ENCODE peak calls at places on chromosomes 16 and 17, in ten cellular contexts. U is fibroblast of mammary gland, W is retinal pigment epithelial cell, F is fibroblast of the aortic adventitia, D is OCI-LY7, N is DND-41, P is AG10803, G is left ventricle myocardium inferior, J is esophagus squamous epithelium, I is AG09309. S is an unnamed sample.

GRCh38 chr16:79997257-79997656 is 396.7 kb upstream of the MAF start:
- DNase-seq in D (peak), F (no peak), U (peak), I (no peak), W (no peak), P (peak), G (no peak), N (peak), J (no peak), S (peak)

GRCh38 chr16:2690852-2691251 is 8.5 kb downstream of the KCTD5 start:
- DNase-seq in D (no peak), W (no peak), J (no peak), N (no peak), I (no peak), F (no peak), G (no peak), P (no peak), U (no peak), S (no peak)

GRCh38 chr16:2236362-2237075 is at the start of gene DNASE1L2:
- DNase-seq in G (no peak), F (no peak), U (no peak), P (no peak), J (no peak), N (no peak), D (no peak), W (no peak), I (no peak), S (peak)

GRCh38 chr17:6587310-6587709 is 31.0 kb upstream of the PITPNM3 start:
- DNase-seq in J (no peak), N (no peak), D (no peak), G (no peak), U (no peak), I (no peak), W (no peak), P (no peak), F (no peak), S (no peak)

GRCh38 chr17:53949473-53950090 is 126.9 kb downstream of the KIF2B start:
- DNase-seq in U (no peak), P (no peak), W (no peak), N (no peak), G (no peak), F (no peak), D (no peak), I (no peak), J (no peak), S (no peak)

GRCh38 chr17:77892469-77893143 is 65.9 kb upstream of the TNRC6C start:
- DNase-seq in G (no peak), P (no peak), N (peak), D (no peak), I (no peak), J (no peak), U (no peak), W (no peak), F (no peak), S (no peak)

GRCh38 chr16:72481419-72481818 is 309.5 kb upstream of the PMFBP1 start:
- DNase-seq in F (peak), J (no peak), I (no peak), P (peak), W (no peak), D (no peak), N (no peak), U (peak), G (no peak), S (peak)

GRCh38 chr16:71542377-71542776 is 16.2 kb downstream of the CHST4 start:
- DNase-seq in I (no peak), W (no peak), N (peak), J (no peak), G (peak), F (peak), U (peak), P (peak), D (peak), S (peak)

GRCh38 chr17:82241183-82241925 is 12.5 kb downstream of the SLC16A3 start:
- DNase-seq in U (peak), F (peak), J (no peak), D (no peak), N (no peak), W (peak), G (peak), I (no peak), P (peak), S (peak)

GRCh38 chr17:63349478-63350000 is 96.6 kb downstream of the CYB561 start:
- DNase-seq in W (no peak), G (no peak), J (no peak), D (no peak), F (peak), I (no peak), U (peak), N (no peak), P (peak), S (peak)

GRCh38 chr17:42378597-42379594 is 9.3 kb downstream of the STAT3 start:
- DNase-seq in N (peak), P (peak), I (no peak), W (no peak), F (peak), D (peak), U (peak), G (no peak), J (no peak), S (peak)

DNA sequence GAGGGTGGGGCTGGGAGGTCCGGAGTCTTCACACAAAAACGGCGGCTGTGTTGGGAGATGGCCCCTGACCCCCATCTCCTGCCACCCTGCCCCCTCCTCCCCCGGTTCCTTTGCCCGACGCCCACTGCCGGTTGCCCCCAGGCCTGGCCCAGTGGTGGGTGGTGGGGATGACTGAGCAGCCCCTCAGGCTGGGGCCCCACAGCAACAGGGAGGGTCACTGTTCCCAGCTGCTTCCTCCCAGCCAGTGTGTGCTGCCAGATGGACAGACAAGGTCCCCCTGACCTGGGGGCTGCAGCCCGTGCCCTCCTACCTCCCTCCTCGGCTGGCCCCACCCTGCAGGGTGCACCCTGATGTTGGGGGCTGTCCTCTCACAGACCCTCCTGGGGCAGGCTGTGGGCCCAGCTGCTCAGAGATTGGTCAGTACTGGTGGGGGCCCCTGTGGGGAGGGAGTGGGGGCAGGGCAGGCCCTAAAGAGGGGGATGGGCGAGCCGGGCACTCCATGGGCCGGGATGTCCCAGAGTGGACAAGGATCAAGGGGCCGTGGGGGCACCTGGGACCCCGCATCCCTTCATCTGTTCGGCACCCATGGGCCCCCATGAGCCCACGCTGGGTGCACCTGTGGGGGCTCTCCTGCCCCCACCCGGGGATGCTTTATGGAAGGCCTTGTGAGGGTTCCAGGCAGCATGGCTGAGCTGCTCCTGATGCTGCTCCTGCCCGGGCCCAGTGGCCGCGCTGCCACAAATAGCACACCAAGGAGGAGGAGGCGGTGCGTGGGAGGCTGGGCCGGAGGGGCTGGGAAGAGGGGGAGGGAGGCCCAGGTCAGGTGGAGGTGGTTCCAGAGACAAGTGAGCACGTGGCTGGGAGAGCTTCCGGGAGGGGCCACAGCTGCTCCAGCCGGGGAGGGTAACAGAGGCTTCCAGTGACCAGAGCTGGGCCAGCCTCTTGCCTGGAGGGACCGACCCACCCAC is 5.1 kb downstream of the C1QTNF8 start:
- DNase-seq in N (no peak), P (no peak), G (peak), I (no peak), J (no peak), W (no peak), F (no peak), D (no peak), U (no peak), S (no peak)
- H3K4me3 ChIP-seq in N (no peak), P (no peak), G (peak), I (no peak), J (peak), W (no peak), F (no peak), D (no peak), U (no peak), S (no peak)

GRCh38 chr16:85126383-85126730 is 14.1 kb upstream of the CIBAR2 start:
- DNase-seq in I (no peak), J (no peak), G (no peak), F (no peak), W (no peak), U (no peak), N (no peak), P (no peak), D (no peak), S (no peak)

GRCh38 chr16:85125570-85126382 is 13.5 kb upstream of the CIBAR2 start:
- DNase-seq in W (no peak), N (no peak), J (no peak), D (no peak), U (no peak), I (no peak), F (no peak), P (no peak), G (peak), S (no peak)

GRCh38 chr16:85124636-85125346 is 12.5 kb upstream of the CIBAR2 start:
- DNase-seq in U (peak), P (no peak), N (no peak), D (no peak), I (no peak), G (no peak), F (no peak), W (no peak), J (no peak), S (no peak)

GRCh38 chr16:85128079-85128837 is 16.0 kb upstream of the CIBAR2 start:
- DNase-seq in N (no peak), W (no peak), P (no peak), U (no peak), I (no peak), G (no peak), J (no peak), F (no peak), D (no peak), S (no peak)

DNA sequence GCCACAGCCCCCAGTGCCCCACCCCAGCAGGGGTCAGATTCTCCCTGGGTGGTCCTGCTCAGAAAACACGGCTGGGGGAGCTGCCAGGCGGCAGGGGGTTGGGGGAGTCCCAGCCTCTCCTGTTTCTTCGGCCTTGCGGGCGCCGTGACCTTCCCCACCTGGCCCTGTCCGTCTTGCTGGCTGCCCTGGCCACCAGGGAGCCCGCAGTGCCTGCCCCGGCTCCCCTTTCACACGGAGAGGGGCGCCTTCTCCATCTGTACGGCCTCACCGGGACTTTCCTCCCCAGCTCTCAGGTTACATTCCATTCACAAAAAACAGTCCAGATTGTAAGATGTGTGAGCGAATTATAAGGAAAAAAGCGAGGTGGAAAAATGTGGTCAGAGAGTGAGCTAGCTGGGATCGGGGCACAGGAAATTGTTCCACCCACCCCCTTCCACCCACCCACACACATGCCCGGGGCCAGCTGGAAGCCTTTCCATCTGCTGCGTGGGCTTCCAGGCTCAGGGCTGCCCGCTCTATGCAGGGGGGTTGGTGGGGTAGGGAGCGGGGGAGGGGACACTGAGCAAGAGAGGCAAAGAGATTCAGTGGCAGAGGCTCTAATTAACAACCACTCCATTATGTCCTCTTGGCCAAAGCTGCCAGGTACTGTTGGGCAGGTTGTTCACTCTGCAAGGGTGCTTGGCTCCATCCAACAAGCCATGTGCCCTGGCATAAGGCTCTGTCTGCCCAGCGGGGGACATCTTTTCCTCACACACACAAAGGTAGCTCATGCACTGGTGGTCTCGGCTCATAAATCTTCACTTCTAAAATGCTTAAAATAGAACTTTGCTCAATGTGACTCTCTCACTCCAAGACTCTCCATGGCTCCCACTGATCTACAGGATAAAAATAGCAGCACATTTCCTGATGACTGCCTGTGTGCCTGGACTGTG is 14.7 kb upstream of the CIBAR2 start:
- DNase-seq in D (no peak), P (peak), I (peak), N (no peak), U (peak), G (no peak), F (peak), J (no peak), W (peak), S (peak)
- TF ChIP-seq CTCF in D (no peak), P (peak), I (no peak), N (no peak), U (no peak), G (no peak), F (no peak), J (no peak), W (no peak), S (no peak)

DNA sequence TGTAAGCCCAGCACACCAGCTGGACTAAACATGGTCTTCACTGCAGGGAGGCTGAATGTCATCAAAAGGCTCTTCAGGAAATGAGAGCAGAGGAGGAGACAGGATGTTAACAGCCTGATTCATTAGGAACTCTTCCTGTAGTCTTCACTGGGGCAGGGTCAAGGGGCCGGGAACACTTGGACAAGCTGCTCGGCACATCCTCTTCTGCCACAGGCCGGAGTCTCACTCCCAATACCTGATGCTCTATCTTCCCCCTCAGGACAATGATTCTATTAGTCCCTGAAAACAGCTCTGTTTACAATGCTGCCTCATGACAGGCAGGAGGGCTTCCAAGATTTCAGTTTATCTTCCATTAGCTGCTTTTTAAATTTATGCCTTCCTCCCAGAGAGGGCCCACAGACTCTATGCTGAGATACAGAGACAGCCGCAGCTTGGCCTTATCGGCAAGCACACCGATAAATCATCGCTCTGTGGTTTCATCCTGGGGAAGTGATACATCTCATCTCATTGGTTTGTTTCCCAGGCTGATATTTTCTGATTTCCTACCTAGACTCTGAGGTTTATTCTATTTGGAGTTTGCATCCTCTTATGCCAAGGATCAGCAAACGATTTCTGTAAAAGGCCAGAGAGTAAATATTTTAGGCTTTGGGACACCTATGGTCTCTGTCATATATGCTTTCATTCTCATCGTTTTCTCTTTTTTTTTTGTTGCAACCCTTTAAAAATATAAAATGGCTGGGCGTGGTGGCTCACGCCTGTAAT is 214.0 kb upstream of the ASIC2 start:
- DNase-seq in W (no peak), N (no peak), G (no peak), D (no peak), I (no peak), F (no peak), P (no peak), J (no peak), U (peak), S (peak)
- H3K4me3 ChIP-seq in W (no peak), N (no peak), G (no peak), D (no peak), I (no peak), F (no peak), P (no peak), J (no peak), U (no peak), S (no peak)

DNA sequence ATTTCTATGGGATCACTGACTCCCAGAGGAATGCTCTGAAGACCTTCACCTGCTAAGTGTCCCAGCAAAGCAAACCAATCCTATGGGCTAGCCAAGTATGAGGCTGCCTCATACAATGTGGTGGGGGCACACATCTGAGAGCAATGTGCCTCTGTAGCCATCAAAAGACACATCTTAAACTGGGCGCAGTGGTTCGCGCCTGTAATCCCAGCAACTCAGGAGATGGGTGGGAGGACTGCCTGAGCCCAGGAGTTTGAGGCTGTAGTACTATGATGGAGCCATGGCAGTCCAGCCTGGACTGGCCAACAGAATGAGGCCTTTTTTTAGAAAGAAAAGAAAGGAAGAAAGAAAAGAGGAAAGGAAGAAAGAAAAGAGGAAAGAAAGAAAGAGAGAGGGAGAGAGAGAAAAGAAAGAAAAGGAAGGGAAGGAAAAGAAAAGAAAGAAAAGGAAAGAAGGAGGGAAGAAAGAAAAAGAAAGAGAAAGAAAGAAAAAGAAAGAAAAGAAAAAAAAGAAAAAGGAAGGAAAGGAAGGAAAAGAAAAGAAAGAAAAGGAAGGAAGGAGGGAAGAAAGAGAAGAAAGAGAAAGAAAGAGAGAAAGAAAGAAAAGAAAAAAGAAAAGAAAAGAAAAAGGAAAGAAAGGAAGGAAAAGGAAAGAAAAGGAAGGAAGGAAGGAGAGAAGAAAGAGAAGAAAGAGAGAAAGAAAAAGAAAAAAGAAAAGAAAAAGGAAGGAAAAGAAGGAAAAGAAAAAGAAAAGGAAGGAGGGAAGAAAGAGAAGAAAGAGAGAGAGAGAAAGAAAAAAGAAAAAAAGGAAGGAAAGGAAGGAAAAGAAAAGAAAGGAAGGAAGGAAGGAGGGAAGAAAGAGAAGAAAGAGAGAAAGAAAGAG is 430.3 kb downstream of the SLC39A11 start:
- DNase-seq in I (no peak), G (no peak), N (no peak), J (no peak), W (no peak), F (no peak), P (no peak), D (no peak), U (no peak), S (no peak)
- TF ChIP-seq CTCF in I (no peak), G (no peak), N (no peak), J (no peak), W (no peak), F (no peak), P (no peak), D (no peak), U (no peak), S (no peak)

GRCh38 chr17:17304521-17304985 is 1.4 kb downstream of the NT5M start:
- DNase-seq in G (no peak), D (peak), N (peak), J (no peak), F (no peak), W (no peak), U (no peak), P (no peak), I (no peak), S (no peak)

GRCh38 chr17:17303010-17303846 is at the start of gene NT5M:
- DNase-seq in N (peak), J (no peak), W (peak), U (peak), F (peak), I (no peak), D (peak), P (peak), G (peak), S (peak)

GRCh38 chr17:17298108-17298507 is 5.1 kb upstream of the NT5M start:
- DNase-seq in I (no peak), N (no peak), P (peak), J (no peak), F (no peak), W (no peak), D (no peak), G (no peak), U (peak), S (no peak)

GRCh38 chr17:17303847-17304490 is 796 bp downstream of the NT5M start:
- DNase-seq in W (no peak), G (no peak), I (no peak), U (no peak), F (no peak), N (no peak), J (no peak), D (no peak), P (no peak), S (no peak)

DNA sequence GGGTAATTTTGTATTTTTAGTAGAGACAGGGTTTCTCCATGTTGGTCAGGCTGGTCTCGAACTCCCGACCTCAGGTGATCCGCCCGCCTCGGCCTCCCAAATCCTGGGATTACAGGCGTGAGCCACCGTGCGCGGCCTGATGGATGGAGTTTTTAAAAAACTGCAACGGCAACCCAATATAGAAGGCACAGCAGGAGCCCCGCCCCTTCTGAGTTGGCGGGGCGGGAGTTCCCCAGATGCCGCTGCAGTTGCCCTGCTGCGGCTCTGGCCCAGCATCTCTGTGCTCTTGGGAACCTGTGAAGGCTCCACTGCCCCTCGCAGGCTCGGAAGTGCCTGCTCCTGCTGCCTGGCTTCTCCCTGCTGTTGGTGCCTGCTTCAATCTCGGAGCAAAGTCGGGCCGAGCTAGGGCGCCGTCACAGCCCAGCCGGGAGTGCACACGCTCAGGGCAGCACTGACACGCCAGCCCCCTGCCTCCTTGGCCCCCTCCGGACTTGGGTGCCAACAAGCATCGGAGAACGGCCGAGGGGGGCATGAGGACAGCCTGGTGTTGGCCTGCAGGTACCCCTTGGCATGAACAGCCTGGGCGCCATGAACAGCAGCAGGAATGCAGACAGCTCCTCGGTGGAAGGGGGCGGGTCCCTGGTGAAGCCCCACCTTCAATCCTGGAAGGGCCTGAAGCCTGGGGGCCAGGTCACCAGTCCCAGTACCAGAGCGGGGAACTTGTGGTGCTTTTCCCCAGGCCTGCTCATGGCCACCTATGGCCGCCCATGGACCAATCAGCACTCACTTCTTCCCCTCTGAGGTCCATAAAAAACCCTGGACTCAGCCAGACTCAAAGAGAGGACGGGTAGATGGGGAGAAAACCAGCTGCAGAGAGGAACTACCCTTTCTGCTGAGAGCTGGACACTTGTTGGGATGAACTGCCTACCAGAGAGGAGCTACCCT is 2.3 kb upstream of the NT5M start:
- DNase-seq in D (peak), U (peak), F (peak), P (peak), W (peak), G (peak), I (no peak), N (no peak), J (no peak), S (peak)
- H3K4me3 ChIP-seq in D (peak), U (peak), F (no peak), P (peak), W (peak), G (peak), I (no peak), N (no peak), J (peak), S (peak)

S was measured in fibroblast of pulmonary artery.